ENCODE peak calls at places on chromosome 19, in ten cellular contexts. C is left ventricle myocardium inferior; Y is bronchial epithelial cell; O is fibroblast of lung; R is AG04449; X is H7; L is heart right ventricle; H is foreskin fibroblast; M is pancreas; I is naive thymus-derived CD4-positive, alpha-beta T cell. P is an unnamed sample.

GRCh38 chr19:32453736-32454135 is 48.2 kb downstream of the DPY19L3 start:
- DNase-seq in L (no peak), C (no peak), O (no peak), I (no peak), Y (peak; percentile 8), H (peak; percentile 6), M (no peak), R (no peak), X (no peak), P (no peak)

GRCh38 chr19:15191514-15191913 is 9.3 kb downstream of the NOTCH3 start:
- DNase-seq in L (no peak), M (no peak), H (no peak), Y (no peak), O (no peak), R (no peak), I (no peak), X (peak; percentile 11), C (no peak), P (no peak)

GRCh38 chr19:56740478-56740877 is 68.9 kb upstream of the ZNF835 start:
- DNase-seq in I (no peak), L (no peak), Y (no peak), C (no peak), O (no peak), R (no peak), M (no peak), X (no peak), H (no peak), P (no peak)

GRCh38 chr19:55226273-55226672 is 2.3 kb downstream of the TMEM86B start:
- DNase-seq in R (no peak), O (no peak), M (no peak), C (no peak), X (peak; percentile 18), I (no peak), H (no peak), Y (no peak), L (no peak), P (no peak)

GRCh38 chr19:33689886-33690285 is 68.1 kb downstream of the CHST8 start:
- DNase-seq in I (no peak), M (no peak), R (no peak), C (no peak), L (no peak), X (no peak), H (no peak), Y (no peak), O (no peak), P (peak; percentile 45)

GRCh38 chr19:32222594-32222993 is 122.8 kb upstream of the ZNF507 start:
- DNase-seq in O (no peak), Y (no peak), X (no peak), I (no peak), M (no peak), H (no peak), R (no peak), L (no peak), C (no peak), P (no peak)

GRCh38 chr19:30059741-30060140 is 117.7 kb downstream of the URI1 start:
- DNase-seq in H (no peak), R (no peak), C (no peak), O (no peak), I (no peak), X (peak; percentile 32), Y (no peak), M (no peak), L (no peak), P (no peak)

GRCh38 chr19:4678881-4679379 is 8.8 kb upstream of the MYDGF start:
- DNase-seq in M (no peak), Y (no peak), X (peak; percentile 99), C (no peak), R (no peak), H (no peak), L (no peak), O (peak; percentile 23), I (no peak), P (no peak)

GRCh38 chr19:31356587-31357314 is 7.5 kb upstream of the TSHZ3 start:
- DNase-seq in L (no peak), H (no peak), X (peak; percentile 93), C (peak; percentile 34), M (peak; percentile 34), I (no peak), O (peak; percentile 33), R (no peak), Y (no peak), P (peak; percentile 54)

DNA sequence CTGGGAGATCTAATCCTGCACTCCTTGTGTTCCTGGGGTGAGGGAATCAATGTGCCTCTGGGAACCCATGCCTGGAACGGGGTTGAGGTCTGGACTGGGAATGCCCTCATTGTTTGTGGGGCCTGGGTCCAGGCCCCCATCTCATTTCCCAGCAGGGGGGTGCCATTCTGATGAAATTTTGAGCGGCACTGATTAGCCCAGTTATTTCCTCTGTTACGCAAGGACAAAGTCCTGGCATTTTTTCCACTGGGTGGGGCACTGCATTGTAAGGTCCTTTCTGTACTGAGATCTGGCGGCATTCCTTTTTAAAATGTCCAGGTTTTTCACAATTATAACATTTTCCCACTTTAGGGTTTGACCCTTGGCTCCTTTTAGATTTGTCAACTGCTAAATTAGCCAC is 14.8 kb downstream of the FPR3 start:
- DNase-seq in O (no peak), C (no peak), R (no peak), Y (no peak), I (no peak), H (no peak), L (peak; percentile 31), M (no peak), X (no peak), P (no peak)
- H3K4me3 ChIP-seq in O (no peak overlapping the region), C (no peak overlapping the region), R (no peak overlapping the region), Y (no peak overlapping the region), I (no peak overlapping the region), H (no peak overlapping the region), L (no peak overlapping the region), M (no peak overlapping the region), X (no peak overlapping the region), P (no peak overlapping the region)

DNA sequence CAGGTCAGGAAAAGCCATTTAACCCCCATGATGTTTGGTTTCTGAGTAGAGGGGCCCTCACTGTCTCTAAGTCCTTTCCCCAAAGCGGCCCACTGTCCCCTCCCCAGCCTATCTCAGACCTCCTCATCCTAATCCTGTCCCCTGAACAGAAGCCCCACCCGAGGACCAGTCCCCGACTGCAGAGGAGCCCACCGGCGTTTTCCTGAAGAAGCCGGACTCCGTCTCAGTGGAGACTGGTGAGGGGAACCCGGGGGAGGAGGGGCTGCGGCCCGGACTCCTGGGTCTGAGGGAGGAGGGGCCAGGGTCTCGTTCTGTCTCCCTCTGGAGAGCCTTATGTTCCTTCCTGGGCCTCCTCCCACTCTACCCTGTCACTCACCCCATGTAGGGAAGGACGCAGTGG is 2.9 kb downstream of the MYBPC2 start:
- DNase-seq in R (no peak), I (no peak), L (no peak), Y (no peak), O (no peak), C (no peak), X (no peak), H (no peak), M (no peak), P (no peak)
- H3K4me3 ChIP-seq in R (no peak overlapping the region), I (no peak overlapping the region), L (no peak overlapping the region), Y (no peak overlapping the region), O (no peak overlapping the region), C (no peak overlapping the region), X (no peak overlapping the region), H (no peak overlapping the region), M (no peak overlapping the region), P (no peak overlapping the region)

DNA sequence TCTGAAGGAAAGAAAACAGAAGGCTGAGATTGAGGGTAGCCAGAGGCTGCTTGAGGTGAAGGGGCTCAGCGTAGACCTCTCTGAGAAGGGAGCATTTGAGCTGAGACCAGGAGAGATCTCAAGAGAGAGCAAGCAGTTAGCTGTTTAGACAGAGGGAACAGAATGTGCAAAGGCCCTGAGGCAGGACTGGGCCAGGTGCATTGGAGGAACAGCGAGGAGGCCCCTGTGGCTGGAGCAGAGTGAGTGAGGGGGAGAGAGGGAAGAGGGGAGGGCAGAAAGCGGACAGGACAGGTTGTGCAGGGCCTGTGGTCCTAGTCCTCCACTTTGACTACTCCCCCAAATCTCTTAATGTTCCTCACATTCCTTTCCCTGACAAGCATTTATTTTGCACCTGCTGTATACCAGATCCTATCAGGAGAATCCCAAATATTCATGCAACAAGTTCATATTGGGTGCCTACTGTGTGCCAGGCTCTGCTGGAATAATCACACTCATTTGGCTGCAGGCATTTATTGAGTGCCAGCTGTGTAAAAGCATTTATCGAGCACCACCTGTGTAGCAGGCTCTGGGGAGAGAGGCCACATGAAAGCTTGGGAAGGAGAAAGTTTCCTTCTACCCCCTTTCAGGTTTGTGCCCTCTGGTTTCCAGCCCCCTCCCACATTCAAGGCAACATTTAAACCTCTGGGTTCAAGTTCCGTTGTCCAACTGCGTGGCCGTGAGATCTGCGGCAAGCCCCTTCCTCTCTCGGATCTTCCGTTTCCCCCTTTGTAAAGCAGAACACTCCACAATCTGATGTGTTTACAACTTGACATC is 36.5 kb downstream of the NFIC start:
- DNase-seq in R (no peak), M (no peak), Y (no peak), O (no peak), I (no peak), H (no peak), L (no peak), C (no peak), X (no peak), P (no peak)
- H3K4me3 ChIP-seq in R (peak overlapping the region; percentile 34), M (peak overlapping the region; percentile 31), Y (no peak overlapping the region), O (no peak overlapping the region), I (no peak overlapping the region), H (peak overlapping the region; percentile 19), L (peak overlapping the region; percentile 53), C (peak overlapping the region; percentile 67), X (no peak overlapping the region), P (peak overlapping the region; percentile 21)

GRCh38 chr19:7862413-7862951 is 11.7 kb downstream of the PRR36 start:
- DNase-seq in H (no peak), X (peak; percentile 100), M (peak; percentile 49), O (peak; percentile 42), R (no peak), Y (peak; percentile 29), I (peak; percentile 64), L (peak; percentile 43), C (peak; percentile 35), P (peak; percentile 49)
- H3K4me3 ChIP-seq in H (no peak overlapping the region), X (peak overlapping the region; percentile 49), M (no peak overlapping the region), O (no peak overlapping the region), R (no peak overlapping the region), Y (peak overlapping the region; percentile 33), I (peak overlapping the region; percentile 50), L (peak overlapping the region; percentile 7), C (peak overlapping the region; percentile 44), P (no peak overlapping the region)

GRCh38 chr19:13505164-13505695 is 1.0 kb downstream of the CACNA1A start:
- DNase-seq in Y (no peak), O (no peak), C (no peak), H (no peak), X (no peak), I (no peak), R (no peak), M (no peak), L (no peak), P (no peak)
- H3K4me3 ChIP-seq in Y (no peak overlapping the region), O (no peak overlapping the region), C (no peak overlapping the region), H (peak overlapping the region; percentile 46), X (peak overlapping the region; percentile 74), I (no peak overlapping the region), R (peak overlapping the region; percentile 61), M (no peak overlapping the region), L (no peak overlapping the region), P (no peak overlapping the region)

P was measured in right lobe of liver.